ENCODE peak calls at places on chromosomes 16 and 17, in ten cellular contexts. K, V, I, D, Y, C, E, U, W and A are unnamed samples.

GRCh38 chr17:60888812-60889709 is 211.4 kb downstream of the BCAS3 start:
- DNase-seq in K (no peak), V (no peak), I (no peak), D (no peak), Y (no peak), C (no peak), E (no peak), U (no peak), W (no peak), A (no peak)

GRCh38 chr16:24700549-24701392 is 28.7 kb upstream of the TNRC6A start:
- DNase-seq in K (peak), V (no peak), I (no peak), D (peak), Y (peak), C (peak), E (peak), U (peak), W (peak), A (peak)

GRCh38 chr17:79679631-79680340 is 51.0 kb upstream of the ENPP7 start:
- DNase-seq in K (no peak), V (no peak), I (no peak), D (no peak), Y (peak), C (no peak), E (no peak), U (no peak), W (no peak), A (no peak)

GRCh38 chr17:50689956-50690886 is 17.5 kb downstream of the ANKRD40 start:
- DNase-seq in K (no peak), V (no peak), I (peak), D (no peak), Y (no peak), C (no peak), E (no peak), U (peak), W (no peak), A (peak)

GRCh38 chr17:83054518-83055125 is 24.8 kb upstream of the METRNL start:
- DNase-seq in K (no peak), V (no peak), I (no peak), D (no peak), Y (no peak), C (no peak), E (no peak), U (no peak), W (peak), A (no peak)

GRCh38 chr17:75267146-75267402 is 4.0 kb downstream of the MIF4GD start:
- DNase-seq in K (no peak), V (no peak), I (no peak), D (no peak), Y (no peak), C (no peak), E (no peak), U (no peak), W (no peak), A (no peak)

GRCh38 chr17:78933025-78933958 is 8.1 kb upstream of the TIMP2 start:
- DNase-seq in K (peak), V (no peak), I (no peak), D (no peak), Y (peak), C (peak), E (peak), U (peak), W (peak), A (peak)

GRCh38 chr17:7834554-7834890 is 505 bp downstream of the KDM6B start:
- DNase-seq in K (peak), V (peak), I (no peak), D (peak), Y (peak), C (no peak), E (peak), U (peak), W (peak), A (peak)

GRCh38 chr17:21387616-21388015 is 11.5 kb downstream of the KCNJ12 start:
- DNase-seq in K (no peak), V (no peak), I (no peak), D (no peak), Y (no peak), C (no peak), E (no peak), U (no peak), W (no peak), A (no peak)

GRCh38 chr16:23833960-23834685 is 1.7 kb upstream of the PRKCB start:
- DNase-seq in K (no peak), V (no peak), I (no peak), D (no peak), Y (no peak), C (no peak), E (no peak), U (no peak), W (no peak), A (no peak)

GRCh38 chr16:87345721-87346424 is 28.7 kb upstream of the C16orf95 start:
- DNase-seq in K (no peak), V (no peak), I (no peak), D (no peak), Y (no peak), C (no peak), E (no peak), U (no peak), W (no peak), A (no peak)

GRCh38 chr17:67717192-67717623 is 528 bp upstream of the NOL11 start:
- DNase-seq in K (no peak), V (no peak), I (no peak), D (no peak), Y (no peak), C (no peak), E (no peak), U (no peak), W (no peak), A (no peak)

GRCh38 chr16:53849585-53849984 is 145.6 kb downstream of the FTO start:
- DNase-seq in K (no peak), V (no peak), I (no peak), D (no peak), Y (no peak), C (no peak), E (no peak), U (no peak), W (no peak), A (no peak)

GRCh38 chr16:14337303-14338191 is 266.4 kb downstream of the MRTFB start:
- DNase-seq in K (no peak), V (no peak), I (no peak), D (no peak), Y (no peak), C (no peak), E (no peak), U (no peak), W (no peak), A (no peak)

GRCh38 chr17:77100009-77100408 is 40.8 kb upstream of the SEC14L1 start:
- DNase-seq in K (no peak), V (no peak), I (no peak), D (no peak), Y (peak), C (no peak), E (no peak), U (no peak), W (peak), A (peak)

GRCh38 chr16:77289331-77289809 is 90.2 kb downstream of the SYCE1L start:
- DNase-seq in K (no peak), V (no peak), I (no peak), D (no peak), Y (no peak), C (peak), E (peak), U (peak), W (no peak), A (no peak)

GRCh38 chr17:60579090-60579489 is 20.9 kb upstream of the PPM1D start:
- DNase-seq in K (no peak), V (no peak), I (no peak), D (no peak), Y (no peak), C (no peak), E (no peak), U (no peak), W (no peak), A (no peak)

GRCh38 chr17:81234506-81234855 is 4.4 kb downstream of the TEPSIN start:
- DNase-seq in K (no peak), V (no peak), I (no peak), D (no peak), Y (no peak), C (no peak), E (no peak), U (no peak), W (no peak), A (no peak)

GRCh38 chr17:42682400-42683384 is at the start of gene CNTNAP1:
- DNase-seq in K (no peak), V (no peak), I (peak), D (no peak), Y (peak), C (peak), E (peak), U (peak), W (peak), A (no peak)

GRCh38 chr16:65125871-65126270 is 4.0 kb upstream of the CDH11 start:
- DNase-seq in K (no peak), V (no peak), I (no peak), D (peak), Y (no peak), C (no peak), E (no peak), U (no peak), W (no peak), A (no peak)

GRCh38 chr16:55528974-55529373 is 20.1 kb downstream of the LPCAT2 start:
- DNase-seq in K (no peak), V (no peak), I (no peak), D (no peak), Y (no peak), C (peak), E (no peak), U (no peak), W (no peak), A (no peak)

GRCh38 chr17:31564883-31565297 is 173.4 kb downstream of the RAB11FIP4 start:
- DNase-seq in K (peak), V (no peak), I (no peak), D (no peak), Y (no peak), C (peak), E (no peak), U (peak), W (no peak), A (no peak)

GRCh38 chr17:9244066-9245052 is 223.0 kb downstream of the NTN1 start:
- DNase-seq in K (no peak), V (no peak), I (no peak), D (no peak), Y (no peak), C (no peak), E (no peak), U (no peak), W (peak), A (no peak)

GRCh38 chr16:52592778-52593177 is 45.8 kb upstream of the TOX3 start:
- DNase-seq in K (no peak), V (no peak), I (no peak), D (no peak), Y (no peak), C (no peak), E (no peak), U (no peak), W (no peak), A (no peak)

GRCh38 chr17:1653735-1654134 is 4.1 kb upstream of the RILP start:
- DNase-seq in K (no peak), V (no peak), I (no peak), D (no peak), Y (no peak), C (no peak), E (no peak), U (no peak), W (no peak), A (no peak)

GRCh38 chr16:30659507-30660423 is 1.5 kb downstream of the FBRS start:
- DNase-seq in K (peak), V (no peak), I (no peak), D (no peak), Y (no peak), C (peak), E (no peak), U (peak), W (no peak), A (no peak)

GRCh38 chr16:51151435-51151950 is 423 bp upstream of the SALL1 start:
- DNase-seq in K (peak), V (no peak), I (peak), D (no peak), Y (no peak), C (no peak), E (no peak), U (no peak), W (peak), A (no peak)

GRCh38 chr17:49193513-49194296 is 16.7 kb downstream of the GNGT2 start:
- DNase-seq in K (peak), V (no peak), I (peak), D (no peak), Y (no peak), C (peak), E (peak), U (peak), W (peak), A (peak)